ENCODE peak calls at places on chromosomes 1 and 21, in five cellular contexts. One of them, this sample, is unnamed.

GRCh38 chr21:28832013-28832714 is 160.5 kb downstream of the LTN1 start:
- DNase-seq in HuH-7: no peak
- DNase-seq in HT-29: peak; percentile 67
- DNase-seq in iris pigment epithelial cell: peak; percentile 51
- DNase-seq in AG04450: no peak
- DNase-seq in this sample: no peak

GRCh38 chr1:150009604-150010387 is 730 bp downstream of the OTUD7B start:
- DNase-seq in HT-29: peak; percentile 65
- DNase-seq in HuH-7: peak; percentile 32
- DNase-seq in AG04450: peak; percentile 63
- DNase-seq in iris pigment epithelial cell: peak; percentile 90
- DNase-seq in this sample: peak; percentile 76

GRCh38 chr1:212701910-212702309 is 2.3 kb upstream of the BATF3 start:
- DNase-seq in HuH-7: no peak
- DNase-seq in HT-29: no peak
- DNase-seq in iris pigment epithelial cell: no peak
- DNase-seq in AG04450: no peak
- DNase-seq in this sample: no peak

GRCh38 chr1:905811-906531 is 17.8 kb upstream of the SAMD11 start:
- DNase-seq in HT-29: no peak
- DNase-seq in HuH-7: peak; percentile 9
- DNase-seq in iris pigment epithelial cell: no peak
- DNase-seq in AG04450: no peak
- DNase-seq in this sample: no peak

GRCh38 chr21:43015906-43016540 is 41.7 kb downstream of the PKNOX1 start:
- DNase-seq in iris pigment epithelial cell: no peak
- DNase-seq in AG04450: no peak
- DNase-seq in HuH-7: no peak
- DNase-seq in HT-29: no peak
- DNase-seq in this sample: no peak

GRCh38 chr1:246428542-246429308 is 78.4 kb downstream of the SMYD3 start:
- DNase-seq in iris pigment epithelial cell: peak; percentile 78
- DNase-seq in HT-29: no peak
- DNase-seq in HuH-7: no peak
- DNase-seq in AG04450: peak; percentile 57
- DNase-seq in this sample: no peak

GRCh38 chr21:39153373-39153772 is 29.9 kb downstream of the PSMG1 start:
- DNase-seq in iris pigment epithelial cell: peak; percentile 28
- DNase-seq in HT-29: peak; percentile 26
- DNase-seq in AG04450: no peak
- DNase-seq in HuH-7: peak; percentile 42
- DNase-seq in this sample: peak; percentile 50

GRCh38 chr1:18011703-18012102 is 95.9 kb upstream of the IGSF21 start:
- DNase-seq in HuH-7: no peak
- DNase-seq in AG04450: no peak
- DNase-seq in HT-29: no peak
- DNase-seq in iris pigment epithelial cell: no peak
- DNase-seq in this sample: no peak

GRCh38 chr1:181044449-181044966 is 10.7 kb downstream of the MR1 start:
- DNase-seq in iris pigment epithelial cell: peak; percentile 80
- DNase-seq in HuH-7: peak; percentile 43
- DNase-seq in HT-29: no peak
- DNase-seq in AG04450: no peak
- DNase-seq in this sample: no peak